ENCODE peak calls at places on chromosomes 16 and 17, in six cellular contexts. One of them, this sample, is unnamed.

GRCh38 chr17:47812146-47812920 is 9.3 kb downstream of the OSBPL7 start:
- DNase-seq in body of pancreas: peak; percentile 61
- DNase-seq in Right ventricle myocardium superior: no peak
- DNase-seq in activated naive CD4-positive, alpha-beta T cell treated with anti-CD3 and anti-CD28 coated beads for 36 hours: no peak
- DNase-seq in cardiac septum: peak; percentile 62
- DNase-seq in IMR-90: no peak
- DNase-seq in this sample: no peak

GRCh38 chr17:2406903-2407790 is 6.3 kb upstream of the MNT start:
- DNase-seq in body of pancreas: peak; percentile 66
- DNase-seq in Right ventricle myocardium superior: no peak
- DNase-seq in activated naive CD4-positive, alpha-beta T cell treated with anti-CD3 and anti-CD28 coated beads for 36 hours: no peak
- DNase-seq in cardiac septum: no peak
- DNase-seq in IMR-90: peak; percentile 92
- DNase-seq in this sample: peak; percentile 92

GRCh38 chr16:19382887-19383816 is 34.5 kb upstream of the TMC5 start:
- DNase-seq in body of pancreas: peak; percentile 15
- DNase-seq in Right ventricle myocardium superior: no peak
- DNase-seq in activated naive CD4-positive, alpha-beta T cell treated with anti-CD3 and anti-CD28 coated beads for 36 hours: no peak
- DNase-seq in cardiac septum: no peak
- DNase-seq in IMR-90: no peak
- DNase-seq in this sample: no peak

GRCh38 chr16:65314246-65315003 is 192.6 kb upstream of the CDH11 start:
- DNase-seq in body of pancreas: no peak
- DNase-seq in Right ventricle myocardium superior: no peak
- DNase-seq in activated naive CD4-positive, alpha-beta T cell treated with anti-CD3 and anti-CD28 coated beads for 36 hours: no peak
- DNase-seq in cardiac septum: no peak
- DNase-seq in IMR-90: peak; percentile 47
- DNase-seq in this sample: peak; percentile 66

GRCh38 chr17:50263293-50264262 is 10.7 kb upstream of the TMEM92 start:
- DNase-seq in body of pancreas: no peak
- DNase-seq in Right ventricle myocardium superior: no peak
- DNase-seq in activated naive CD4-positive, alpha-beta T cell treated with anti-CD3 and anti-CD28 coated beads for 36 hours: no peak
- DNase-seq in cardiac septum: peak; percentile 66
- DNase-seq in IMR-90: no peak
- DNase-seq in this sample: no peak

GRCh38 chr16:11396241-11397048 is 51.2 kb downstream of the RMI2 start:
- DNase-seq in body of pancreas: peak; percentile 76
- DNase-seq in Right ventricle myocardium superior: peak; percentile 81
- DNase-seq in activated naive CD4-positive, alpha-beta T cell treated with anti-CD3 and anti-CD28 coated beads for 36 hours: peak; percentile 77
- DNase-seq in cardiac septum: peak; percentile 87
- DNase-seq in IMR-90: peak; percentile 60
- DNase-seq in this sample: peak; percentile 50

GRCh38 chr17:63544467-63545301 is 5.6 kb upstream of the DCAF7 start:
- DNase-seq in body of pancreas: no peak
- DNase-seq in Right ventricle myocardium superior: no peak
- DNase-seq in activated naive CD4-positive, alpha-beta T cell treated with anti-CD3 and anti-CD28 coated beads for 36 hours: no peak
- DNase-seq in cardiac septum: no peak
- DNase-seq in IMR-90: no peak
- DNase-seq in this sample: no peak

GRCh38 chr16:84838383-84838948 is 18.7 kb downstream of the CRISPLD2 start:
- DNase-seq in body of pancreas: no peak
- DNase-seq in Right ventricle myocardium superior: no peak
- DNase-seq in activated naive CD4-positive, alpha-beta T cell treated with anti-CD3 and anti-CD28 coated beads for 36 hours: no peak
- DNase-seq in cardiac septum: no peak
- DNase-seq in IMR-90: no peak
- DNase-seq in this sample: no peak

GRCh38 chr17:29574732-29575510 is 6.4 kb downstream of the TP53I13 start:
- DNase-seq in body of pancreas: peak; percentile 78
- DNase-seq in Right ventricle myocardium superior: no peak
- DNase-seq in activated naive CD4-positive, alpha-beta T cell treated with anti-CD3 and anti-CD28 coated beads for 36 hours: no peak
- DNase-seq in cardiac septum: no peak
- DNase-seq in IMR-90: no peak
- DNase-seq in this sample: no peak

GRCh38 chr16:49127103-49127502 is 154.5 kb downstream of the CBLN1 start:
- DNase-seq in body of pancreas: no peak
- DNase-seq in Right ventricle myocardium superior: no peak
- DNase-seq in activated naive CD4-positive, alpha-beta T cell treated with anti-CD3 and anti-CD28 coated beads for 36 hours: no peak
- DNase-seq in cardiac septum: no peak
- DNase-seq in IMR-90: no peak
- DNase-seq in this sample: no peak

This sample was measured in foreskin fibroblast.